ENCODE peak calls at places on chromosomes 6 and 20, in nine cellular contexts. N is GM13976, V is endothelial cell of umbilical vein, W is cardiac fibroblast, S is astrocyte of the spinal cord, R is IMR-90, F is AG04450, P is endothelial cell, G is fibroblast of lung. Y is an unnamed sample.

GRCh38 chr6:95530176-95530799 is 47.0 kb upstream of the MANEA start:
- DNase-seq in N (no peak), V (no peak), W (no peak), S (no peak), R (no peak), F (no peak), P (no peak), G (no peak), Y (no peak)

GRCh38 chr20:44537993-44538392 is 16.1 kb upstream of the SERINC3 start:
- DNase-seq in N (no peak), V (no peak), W (peak), S (no peak), R (peak), F (no peak), P (no peak), G (peak), Y (no peak)

GRCh38 chr6:157571269-157571668 is 190.3 kb downstream of the ZDHHC14 start:
- DNase-seq in N (no peak), V (no peak), W (no peak), S (no peak), R (no peak), F (no peak), P (no peak), G (no peak), Y (no peak)

GRCh38 chr6:116022841-116023380 is 37.8 kb downstream of the FRK start:
- DNase-seq in N (no peak), V (no peak), W (peak), S (no peak), R (no peak), F (no peak), P (no peak), G (peak), Y (no peak)

GRCh38 chr6:74642101-74642500 is 563.8 kb downstream of the COL12A1 start:
- DNase-seq in N (no peak), V (no peak), W (no peak), S (no peak), R (no peak), F (no peak), P (no peak), G (no peak), Y (no peak)

GRCh38 chr20:17634666-17635319 is 47.2 kb downstream of the RRBP1 start:
- DNase-seq in N (no peak), V (no peak), W (no peak), S (no peak), R (no peak), F (no peak), P (no peak), G (no peak), Y (no peak)

GRCh38 chr6:18640134-18640533 is 253.0 kb downstream of the RNF144B start:
- DNase-seq in N (no peak), V (no peak), W (no peak), S (no peak), R (no peak), F (no peak), P (no peak), G (no peak), Y (no peak)

GRCh38 chr20:43969069-43969468 is 54.4 kb downstream of the TOX2 start:
- DNase-seq in N (no peak), V (no peak), W (no peak), S (no peak), R (no peak), F (no peak), P (no peak), G (no peak), Y (no peak)

GRCh38 chr6:20159781-20160540 is 52.3 kb downstream of the MBOAT1 start:
- DNase-seq in N (no peak), V (no peak), W (no peak), S (peak), R (peak), F (no peak), P (no peak), G (no peak), Y (no peak)

GRCh38 chr6:164926686-164927085 is 382.7 kb downstream of the C6orf118 start:
- DNase-seq in N (no peak), V (no peak), W (peak), S (peak), R (no peak), F (no peak), P (no peak), G (no peak), Y (no peak)

GRCh38 chr20:47672886-47673670 is 112.2 kb downstream of the SULF2 start:
- DNase-seq in N (peak), V (no peak), W (no peak), S (no peak), R (no peak), F (no peak), P (no peak), G (no peak), Y (no peak)

GRCh38 chr6:26028753-26029569 is 58.3 kb upstream of the HFE start:
- DNase-seq in N (no peak), V (no peak), W (no peak), S (peak), R (peak), F (no peak), P (no peak), G (no peak), Y (no peak)

GRCh38 chr6:134722996-134723871 is 226.7 kb downstream of the ALDH8A1 start:
- DNase-seq in N (no peak), V (peak), W (peak), S (peak), R (peak), F (no peak), P (no peak), G (peak), Y (no peak)

GRCh38 chr6:160068346-160068745 is 53.3 kb upstream of the SLC22A1 start:
- DNase-seq in N (no peak), V (no peak), W (no peak), S (no peak), R (no peak), F (no peak), P (no peak), G (no peak), Y (no peak)

GRCh38 chr6:137951064-137951597 is 84.1 kb downstream of the TNFAIP3 start:
- DNase-seq in N (no peak), V (no peak), W (no peak), S (no peak), R (no peak), F (no peak), P (no peak), G (no peak), Y (no peak)

GRCh38 chr6:73969982-73970960 is 274.3 kb downstream of the CD109 start:
- DNase-seq in N (peak), V (peak), W (peak), S (peak), R (peak), F (peak), P (no peak), G (peak), Y (no peak)

GRCh38 chr20:47551841-47552240 is 50.2 kb downstream of the NCOA3 start:
- DNase-seq in N (no peak), V (no peak), W (peak), S (no peak), R (no peak), F (no peak), P (no peak), G (no peak), Y (no peak)

GRCh38 chr6:39881851-39882566 is 52.3 kb downstream of the MOCS1 start:
- DNase-seq in N (no peak), V (peak), W (peak), S (peak), R (peak), F (peak), P (no peak), G (peak), Y (no peak)

GRCh38 chr20:46293084-46293483 is 15.2 kb downstream of the CDH22 start:
- DNase-seq in N (no peak), V (peak), W (peak), S (peak), R (peak), F (peak), P (peak), G (peak), Y (peak)

GRCh38 chr6:122715725-122716124 is 63.8 kb upstream of the FABP7 start:
- DNase-seq in N (no peak), V (no peak), W (peak), S (peak), R (peak), F (no peak), P (no peak), G (peak), Y (no peak)

GRCh38 chr6:51855310-51856082 is 231.9 kb downstream of the PKHD1 start:
- DNase-seq in N (peak), V (peak), W (peak), S (peak), R (peak), F (peak), P (peak), G (peak), Y (no peak)

GRCh38 chr6:36204068-36204753 is 7.7 kb downstream of the BRPF3 start:
- DNase-seq in N (peak), V (no peak), W (no peak), S (no peak), R (no peak), F (no peak), P (no peak), G (no peak), Y (no peak)

GRCh38 chr6:149473080-149474052 is 11.4 kb downstream of the ZC3H12D start:
- DNase-seq in N (no peak), V (no peak), W (no peak), S (peak), R (no peak), F (no peak), P (no peak), G (no peak), Y (no peak)

GRCh38 chr6:40577672-40578071 is 9.5 kb downstream of the LRFN2 start:
- DNase-seq in N (no peak), V (no peak), W (no peak), S (no peak), R (no peak), F (no peak), P (no peak), G (no peak), Y (no peak)

GRCh38 chr6:53887318-53887717 is 92.5 kb downstream of the LRRC1 start:
- DNase-seq in N (no peak), V (no peak), W (no peak), S (no peak), R (no peak), F (no peak), P (no peak), G (no peak), Y (no peak)

GRCh38 chr20:22472386-22472785 is 112.0 kb downstream of the FOXA2 start:
- DNase-seq in N (no peak), V (no peak), W (no peak), S (no peak), R (no peak), F (no peak), P (no peak), G (no peak), Y (no peak)

GRCh38 chr20:39855799-39856198 is 833.2 kb downstream of the MAFB start:
- DNase-seq in N (no peak), V (no peak), W (peak), S (peak), R (peak), F (no peak), P (no peak), G (peak), Y (no peak)

GRCh38 chr6:49504666-49505065 is 4.9 kb downstream of the GLYATL3 start:
- DNase-seq in N (no peak), V (no peak), W (no peak), S (no peak), R (no peak), F (no peak), P (no peak), G (no peak), Y (no peak)

GRCh38 chr20:44837949-44838348 is 27.6 kb upstream of the RIMS4 start:
- DNase-seq in N (no peak), V (no peak), W (no peak), S (no peak), R (no peak), F (no peak), P (no peak), G (no peak), Y (no peak)

GRCh38 chr6:119077643-119078448 is 618 bp downstream of the FAM184A start:
- DNase-seq in N (peak), V (no peak), W (peak), S (peak), R (no peak), F (no peak), P (peak), G (peak), Y (peak)

GRCh38 chr20:43676368-43676767 is 9.5 kb downstream of the MYBL2 start:
- DNase-seq in N (no peak), V (no peak), W (no peak), S (no peak), R (no peak), F (no peak), P (no peak), G (no peak), Y (no peak)

GRCh38 chr6:3227363-3228045 is at the start of gene TUBB2B:
- DNase-seq in N (peak), V (peak), W (no peak), S (peak), R (peak), F (no peak), P (peak), G (no peak), Y (peak)

GRCh38 chr6:30067460-30068139 is 602 bp downstream of the PPP1R11 start:
- DNase-seq in N (no peak), V (no peak), W (no peak), S (no peak), R (no peak), F (no peak), P (peak), G (no peak), Y (no peak)

GRCh38 chr20:8036771-8037170 is 17.2 kb upstream of the TMX4 start:
- DNase-seq in N (no peak), V (no peak), W (no peak), S (no peak), R (no peak), F (no peak), P (no peak), G (no peak), Y (no peak)

GRCh38 chr6:44142835-44143234 is 15.5 kb downstream of the TMEM63B start:
- DNase-seq in N (no peak), V (no peak), W (no peak), S (no peak), R (no peak), F (no peak), P (no peak), G (no peak), Y (no peak)

GRCh38 chr6:117477988-117478852 is 4.3 kb upstream of the DCBLD1 start:
- DNase-seq in N (peak), V (peak), W (peak), S (no peak), R (no peak), F (no peak), P (peak), G (no peak), Y (no peak)

GRCh38 chr6:12911387-12911960 is 194.9 kb downstream of the PHACTR1 start:
- DNase-seq in N (peak), V (peak), W (peak), S (peak), R (peak), F (no peak), P (peak), G (peak), Y (no peak)
- TF ChIP-seq CTCF in N (peak), V (peak), W (peak), S (peak), R (peak), F (peak), P (peak), G (peak), Y (peak)

GRCh38 chr20:32380745-32381144 is 22.6 kb downstream of the ASXL1 start:
- DNase-seq in N (no peak), V (no peak), W (no peak), S (no peak), R (no peak), F (no peak), P (no peak), G (no peak), Y (no peak)

GRCh38 chr20:32378461-32378860 is 20.3 kb downstream of the ASXL1 start:
- DNase-seq in N (no peak), V (peak), W (peak), S (peak), R (no peak), F (no peak), P (no peak), G (no peak), Y (no peak)

GRCh38 chr20:32385541-32385940 is 27.4 kb downstream of the ASXL1 start:
- DNase-seq in N (no peak), V (no peak), W (no peak), S (no peak), R (no peak), F (no peak), P (no peak), G (peak), Y (no peak)

GRCh38 chr20:32386091-32386490 is 28.0 kb downstream of the ASXL1 start:
- DNase-seq in N (no peak), V (no peak), W (no peak), S (no peak), R (no peak), F (no peak), P (no peak), G (peak), Y (no peak)

GRCh38 chr20:32382102-32382950 is 24.2 kb downstream of the ASXL1 start:
- DNase-seq in N (no peak), V (no peak), W (no peak), S (no peak), R (no peak), F (no peak), P (no peak), G (no peak), Y (no peak)
- TF ChIP-seq CTCF in N (no peak), V (no peak), W (no peak), S (no peak), R (no peak), F (no peak), P (no peak), G (no peak), Y (no peak)

GRCh38 chr20:3612795-3613560 is 50.2 kb downstream of the GFRA4 start:
- DNase-seq in N (no peak), V (no peak), W (no peak), S (no peak), R (peak), F (no peak), P (no peak), G (peak), Y (no peak)
- TF ChIP-seq CTCF in N (no peak), V (no peak), W (no peak), S (no peak), R (peak), F (peak), P (no peak), G (peak), Y (no peak)

GRCh38 chr20:64255361-64256281 is at the start of gene PCMTD2:
- DNase-seq in N (peak), V (peak), W (peak), S (peak), R (peak), F (peak), P (peak), G (peak), Y (peak)
- TF ChIP-seq CTCF in N (no peak), V (no peak), W (no peak), S (no peak), R (no peak), F (no peak), P (no peak), G (no peak), Y (no peak)

GRCh38 chr20:24151621-24152020 is 163.0 kb upstream of the GGTLC1 start:
- DNase-seq in N (no peak), V (no peak), W (no peak), S (no peak), R (no peak), F (no peak), P (no peak), G (no peak), Y (no peak)

GRCh38 chr20:24149175-24149574 is 160.6 kb upstream of the GGTLC1 start:
- DNase-seq in N (no peak), V (no peak), W (no peak), S (no peak), R (no peak), F (no peak), P (no peak), G (no peak), Y (no peak)

GRCh38 chr20:24150406-24150805 is 161.8 kb upstream of the GGTLC1 start:
- DNase-seq in N (no peak), V (no peak), W (no peak), S (no peak), R (no peak), F (no peak), P (no peak), G (no peak), Y (no peak)

GRCh38 chr20:24148372-24148771 is 159.8 kb upstream of the GGTLC1 start:
- DNase-seq in N (no peak), V (no peak), W (no peak), S (no peak), R (no peak), F (no peak), P (no peak), G (no peak), Y (no peak)

DNA sequence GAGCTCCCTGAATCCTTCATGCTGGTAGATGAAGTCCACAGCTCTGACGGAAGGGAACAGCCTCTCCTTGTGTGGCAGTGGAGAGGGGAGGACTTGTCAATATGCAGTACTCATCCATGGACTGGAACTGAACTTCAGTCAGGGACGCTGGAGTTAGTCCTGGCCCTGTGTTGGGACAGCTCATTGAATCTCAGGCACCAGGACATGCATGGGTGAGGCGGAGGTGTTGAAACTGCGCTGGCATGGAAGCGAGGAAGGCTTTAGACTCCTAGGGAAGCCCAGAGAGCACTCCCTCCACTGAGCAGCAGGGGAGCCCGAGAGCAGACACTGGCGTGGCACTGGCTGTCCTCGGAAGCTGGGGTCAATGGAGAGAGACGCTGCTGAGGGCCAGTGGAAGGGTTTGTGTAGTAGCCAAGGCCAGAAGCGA is 161.3 kb upstream of the GGTLC1 start:
- DNase-seq in N (no peak), V (no peak), W (no peak), S (no peak), R (no peak), F (no peak), P (peak), G (no peak), Y (peak)
- TF ChIP-seq CTCF in N (peak), V (peak), W (peak), S (peak), R (peak), F (peak), P (peak), G (peak), Y (peak)